ENCODE peak calls at places on chromosome 5, in six cellular contexts. V is stimulated activated CD8-positive, alpha-beta memory T cell treated with anti-CD3 and anti-CD28 coated beads, Interleukin-4, amount 100 ng/mL, for 1 hour; F is activated effector memory CD4-positive, alpha-beta T cell treated with anti-CD3 and anti-CD28 coated beads, Interleukin-2, amount 50 U/mL, for 16 hours; B is pancreas; I is activated naive CD4-positive, alpha-beta T cell; R is hypothalamus. K is an unnamed sample.

GRCh38 chr5:67462150-67462549 is 265.6 kb upstream of the CD180 start:
- DNase-seq in V (no peak), F (no peak), B (no peak), I (no peak), R (no peak), K (no peak)

GRCh38 chr5:137344723-137345322 is 154.3 kb downstream of the SPOCK1 start:
- DNase-seq in V (no peak), F (no peak), B (no peak), I (no peak), R (no peak), K (peak; percentile 73)

GRCh38 chr5:135950611-135951010 is 4.2 kb downstream of the LECT2 start:
- DNase-seq in V (no peak), F (no peak), B (no peak), I (no peak), R (no peak), K (peak; percentile 42)

GRCh38 chr5:107023732-107024131 is 647.0 kb downstream of the EFNA5 start:
- DNase-seq in V (no peak), F (no peak), B (no peak), I (no peak), R (no peak), K (no peak)

GRCh38 chr5:144451187-144451973 is 280.7 kb downstream of the KCTD16 start:
- DNase-seq in V (no peak), F (no peak), B (no peak), I (no peak), R (no peak), K (no peak)

GRCh38 chr5:11918463-11919045 is 14.3 kb upstream of the CTNND2 start:
- DNase-seq in V (no peak), F (no peak), B (no peak), I (no peak), R (no peak), K (no peak)

GRCh38 chr5:78791416-78792100 is 143.0 kb upstream of the LHFPL2 start:
- DNase-seq in V (no peak), F (no peak), B (no peak), I (no peak), R (no peak), K (no peak)

GRCh38 chr5:107655836-107656235 is 14.9 kb downstream of the EFNA5 start:
- DNase-seq in V (no peak), F (no peak), B (no peak), I (no peak), R (no peak), K (no peak)

GRCh38 chr5:59956130-59956773 is 62.7 kb upstream of the PDE4D start:
- DNase-seq in V (no peak), F (no peak), B (no peak), I (no peak), R (no peak), K (no peak)

GRCh38 chr5:40356248-40356647 is 323.5 kb upstream of the PTGER4 start:
- DNase-seq in V (no peak), F (no peak), B (no peak), I (no peak), R (no peak), K (no peak)

GRCh38 chr5:107671742-107672211 is 1.0 kb upstream of the EFNA5 start:
- DNase-seq in V (no peak), F (no peak), B (no peak), I (no peak), R (no peak), K (peak; percentile 67)

GRCh38 chr5:85972539-85972938 is 645.2 kb upstream of the COX7C start:
- DNase-seq in V (no peak), F (no peak), B (no peak), I (no peak), R (no peak), K (no peak)

GRCh38 chr5:95771109-95771708 is 40.1 kb downstream of the RHOBTB3 start:
- DNase-seq in V (no peak), F (no peak), B (peak; percentile 76), I (no peak), R (no peak), K (no peak)

GRCh38 chr5:75281716-75282465 is 45.2 kb upstream of the ANKRD31 start:
- DNase-seq in V (no peak), F (no peak), B (no peak), I (no peak), R (no peak), K (peak; percentile 3)

GRCh38 chr5:143781993-143782520 is 29.9 kb upstream of the HMHB1 start:
- DNase-seq in V (no peak), F (no peak), B (no peak), I (no peak), R (no peak), K (no peak)

GRCh38 chr5:132895719-132896305 is 22.3 kb downstream of the LEAP2 start:
- DNase-seq in V (no peak), F (no peak), B (no peak), I (no peak), R (no peak), K (no peak)

GRCh38 chr5:156912869-156913268 is 50.2 kb downstream of the TIMD4 start:
- DNase-seq in V (no peak), F (no peak), B (no peak), I (no peak), R (no peak), K (no peak)

GRCh38 chr5:58459276-58459859 is 518 bp downstream of the PLK2 start:
- DNase-seq in V (peak; percentile 4), F (no peak), B (no peak), I (peak; percentile 23), R (peak; percentile 48), K (peak; percentile 73)

GRCh38 chr5:66713998-66714397 is 117.8 kb downstream of the MAST4 start:
- DNase-seq in V (no peak), F (no peak), B (no peak), I (no peak), R (no peak), K (peak; percentile 88)

GRCh38 chr5:150660108-150660831 is 781 bp upstream of the MYOZ3 start:
- DNase-seq in V (no peak), F (peak; percentile 22), B (no peak), I (no peak), R (no peak), K (peak; percentile 31)

GRCh38 chr5:26945881-26946280 is 92.5 kb downstream of the CDH9 start:
- DNase-seq in V (no peak), F (no peak), B (no peak), I (no peak), R (no peak), K (no peak)

GRCh38 chr5:41908374-41909079 is 4.4 kb downstream of the RIMOC1 start:
- DNase-seq in V (no peak), F (no peak), B (no peak), I (no peak), R (no peak), K (peak; percentile 62)

GRCh38 chr5:142432961-142433360 is 108.1 kb upstream of the SPRY4 start:
- DNase-seq in V (no peak), F (peak; percentile 79), B (no peak), I (peak; percentile 10), R (no peak), K (no peak)

GRCh38 chr5:181187500-181188213 is 17.3 kb downstream of the TRIM7 start:
- DNase-seq in V (no peak), F (peak; percentile 80), B (peak; percentile 85), I (no peak), R (no peak), K (peak; percentile 78)

GRCh38 chr5:113489299-113489698 is 1.0 kb upstream of the MCC start:
- DNase-seq in V (no peak), F (no peak), B (no peak), I (no peak), R (no peak), K (peak; percentile 98)

K was measured in astrocyte of the hippocampus.